ENCODE peak calls at places on chromosomes 1 and 21, in seven cellular contexts. J is transverse colon, L is K562, F is stomach, Y is suprapubic skin, Z is SK-N-SH, M is esophagus muscularis mucosa. Q is an unnamed sample.

GRCh38 chr1:212179394-212180076 is 105.7 kb upstream of the PPP2R5A start:
- DNase-seq in F (no peak), Y (no peak), M (no peak), J (no peak), L (no peak), Z (no peak), Q (no peak)

GRCh38 chr1:148379697-148380096 is 103.4 kb downstream of the PPIAL4G start:
- DNase-seq in J (no peak), F (no peak), L (no peak), Y (no peak), Z (no peak), M (no peak), Q (no peak)

GRCh38 chr1:99481391-99481996 is 164.4 kb upstream of the PALMD start:
- DNase-seq in Z (peak; percentile 30), F (no peak), L (peak; percentile 35), J (peak; percentile 23), Y (no peak), M (no peak), Q (no peak)

GRCh38 chr1:34460193-34460592 is 283.5 kb downstream of the C1orf94 start:
- DNase-seq in L (peak; percentile 60), Z (peak; percentile 37), Y (no peak), J (peak; percentile 47), M (no peak), F (peak; percentile 33), Q (no peak)

GRCh38 chr1:64495878-64496277 is 25.9 kb downstream of the CACHD1 start:
- DNase-seq in J (no peak), Z (no peak), M (no peak), Y (no peak), L (no peak), F (peak; percentile 76), Q (no peak)

GRCh38 chr1:212482352-212483153 is 49.8 kb downstream of the NENF start:
- DNase-seq in Z (no peak), Y (peak; percentile 13), F (no peak), J (peak; percentile 44), L (no peak), M (no peak), Q (no peak)

GRCh38 chr1:14853518-14853917 is 255.0 kb downstream of the KAZN start:
- DNase-seq in L (no peak), Y (no peak), M (no peak), F (no peak), J (no peak), Z (no peak), Q (no peak)

GRCh38 chr1:228646717-228647522 is 88.4 kb upstream of the RHOU start:
- DNase-seq in Y (no peak), J (peak; percentile 26), M (peak; percentile 88), L (no peak), F (peak; percentile 32), Z (peak; percentile 55), Q (no peak)

GRCh38 chr1:22216210-22216883 is 73.5 kb upstream of the WNT4 start:
- DNase-seq in Z (no peak), L (no peak), Y (no peak), M (no peak), F (no peak), J (no peak), Q (peak; percentile 30)

GRCh38 chr1:159653201-159653600 is 61.2 kb downstream of the CRP start:
- DNase-seq in L (no peak), Z (no peak), Y (no peak), F (no peak), J (no peak), M (no peak), Q (no peak)

GRCh38 chr1:77831976-77832695 is 52.7 kb downstream of the MIGA1 start:
- DNase-seq in L (no peak), J (no peak), M (no peak), F (no peak), Y (no peak), Z (no peak), Q (no peak)

GRCh38 chr1:19164274-19165015 is 45.6 kb downstream of the UBR4 start:
- DNase-seq in Y (no peak), L (no peak), F (no peak), Z (no peak), M (no peak), J (no peak), Q (no peak)

GRCh38 chr1:21799730-21800129 is 12.3 kb upstream of the LDLRAD2 start:
- DNase-seq in F (no peak), J (no peak), Y (no peak), Z (no peak), M (no peak), L (no peak), Q (no peak)

GRCh38 chr1:53478186-53478585 is 19.0 kb downstream of the DMRTB1 start:
- DNase-seq in F (no peak), Y (no peak), M (no peak), Z (no peak), L (no peak), J (no peak), Q (peak; percentile 21)

GRCh38 chr1:19738106-19738505 is 61.6 kb downstream of the TMCO4 start:
- DNase-seq in Z (no peak), J (no peak), Y (no peak), F (peak; percentile 74), L (no peak), M (no peak), Q (no peak)

GRCh38 chr1:153652795-153653507 is 5.6 kb upstream of the SNAPIN start:
- DNase-seq in Z (no peak), M (no peak), F (no peak), L (no peak), J (no peak), Y (peak; percentile 57), Q (peak; percentile 64)

GRCh38 chr1:180232521-180233043 is 2.5 kb downstream of the LHX4 start:
- DNase-seq in F (no peak), Z (no peak), L (no peak), J (no peak), Y (peak; percentile 42), M (no peak), Q (peak; percentile 46)

GRCh38 chr1:92211166-92211565 is 6.5 kb upstream of the C1orf146 start:
- DNase-seq in Y (no peak), F (no peak), Z (no peak), J (no peak), L (no peak), M (no peak), Q (no peak)

GRCh38 chr1:62263006-62263812 is 56.0 kb downstream of the KANK4 start:
- DNase-seq in L (no peak), Z (no peak), J (no peak), M (no peak), Y (no peak), F (no peak), Q (no peak)

GRCh38 chr1:53485478-53486394 is 26.5 kb downstream of the DMRTB1 start:
- DNase-seq in Y (no peak), F (peak; percentile 82), J (peak; percentile 72), Z (peak; percentile 92), M (peak; percentile 95), L (peak; percentile 85), Q (peak; percentile 85)

DNA sequence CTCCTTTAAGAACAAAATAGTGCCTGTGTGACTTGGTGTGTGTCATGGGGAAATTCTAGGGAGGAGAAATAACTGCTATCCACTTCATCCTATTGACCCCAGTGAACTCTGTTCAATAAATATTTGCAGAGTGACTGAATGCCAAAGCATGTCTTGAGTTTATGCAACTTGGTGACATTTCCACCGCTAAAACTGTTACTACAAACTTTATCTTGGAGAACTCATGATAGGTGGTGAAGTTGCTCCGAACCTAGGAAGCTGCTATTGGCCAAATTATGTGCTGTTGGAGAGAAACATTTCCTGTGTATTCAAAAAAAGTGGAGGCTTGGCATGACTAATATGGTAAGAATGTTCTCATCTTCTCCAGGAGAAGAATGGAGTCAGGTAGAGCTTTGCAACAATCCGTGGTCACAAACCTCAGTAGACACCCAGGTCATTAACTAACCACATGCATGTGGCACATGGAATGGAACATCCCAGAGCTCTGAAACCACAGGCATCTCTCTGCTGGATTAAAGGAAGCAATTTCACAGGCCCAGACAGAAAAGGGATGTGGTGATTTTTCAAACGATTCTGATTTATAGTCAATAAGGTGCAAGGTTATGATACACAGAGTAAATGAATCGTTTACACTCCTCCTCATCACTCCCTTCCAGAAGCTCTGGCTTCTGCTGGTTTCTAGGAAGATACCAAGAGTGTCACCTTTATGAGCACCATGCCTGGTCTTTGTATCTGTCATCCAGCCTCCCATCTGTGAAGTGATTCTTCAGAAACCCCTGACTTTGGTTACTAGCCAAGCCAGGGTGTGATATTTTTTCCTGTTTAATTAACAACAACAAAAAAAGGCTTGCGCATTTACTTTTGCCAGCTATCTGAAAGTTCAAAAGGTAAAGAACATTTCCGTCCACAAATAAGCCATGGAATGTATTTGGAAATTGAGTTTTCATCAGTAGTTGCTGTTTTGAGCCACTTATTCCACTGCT is 361.1 kb downstream of the TGFB2 start:
- DNase-seq in F (no peak), L (no peak), J (no peak), Z (no peak), Y (no peak), M (no peak), Q (no peak)
- TF ChIP-seq EP300 in F (no peak), L (no peak), J (no peak), Z (peak; percentile 88), Y (no peak), M (no peak), Q (no peak)

GRCh38 chr1:27520651-27521050 is 30.7 kb upstream of the WASF2 start:
- DNase-seq in F (no peak), Z (no peak), Y (no peak), L (no peak), J (no peak), M (no peak), Q (no peak)

GRCh38 chr1:27519341-27520258 is 29.6 kb upstream of the WASF2 start:
- DNase-seq in M (no peak), L (no peak), J (peak; percentile 36), F (no peak), Y (no peak), Z (peak; percentile 87), Q (no peak)

GRCh38 chr1:27522148-27522859 is 32.3 kb upstream of the WASF2 start:
- DNase-seq in Y (peak; percentile 87), Z (no peak), J (no peak), L (no peak), M (no peak), F (peak; percentile 74), Q (no peak)

GRCh38 chr1:27522860-27523665 is 33.1 kb upstream of the WASF2 start:
- DNase-seq in L (peak; percentile 73), F (no peak), Y (no peak), Z (no peak), J (no peak), M (no peak), Q (no peak)

GRCh38 chr1:27521336-27522147 is 31.6 kb upstream of the WASF2 start:
- DNase-seq in L (no peak), F (no peak), Z (no peak), J (no peak), M (no peak), Y (no peak), Q (no peak)
- TF ChIP-seq POLR2AphosphoS5 in L (no peak), F (no peak), Z (no peak), J (no peak), M (no peak), Y (no peak), Q (no peak)

DNA sequence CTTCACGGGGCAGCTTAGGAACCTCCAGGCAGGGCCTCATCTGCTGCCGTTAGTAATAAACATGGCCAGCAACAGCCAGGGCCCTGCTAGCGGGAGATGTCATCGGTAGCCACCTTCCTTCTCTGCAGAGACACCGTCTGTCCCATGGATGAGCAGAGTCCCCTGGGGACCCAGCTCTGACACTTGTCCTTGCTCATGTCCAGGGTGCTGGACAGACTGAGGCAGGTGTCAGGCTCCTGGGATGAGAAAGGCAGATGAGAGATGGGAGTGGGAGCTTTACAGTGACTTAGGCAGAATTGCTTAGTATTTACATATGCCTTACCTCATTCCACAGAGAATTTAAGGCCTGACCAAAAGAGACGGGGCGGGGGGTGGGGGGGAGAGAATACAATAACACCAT is 25.0 kb downstream of the CAPN2 start:
- DNase-seq in L (no peak), F (no peak), Z (no peak), M (no peak), J (no peak), Y (no peak), Q (no peak)
- H3K4me1 ChIP-seq in L (no peaks in the 10 kb centered on the region), F (peaks cover 79% of the 10 kb centered on the region), Z (peaks cover 17% of the 10 kb centered on the region), M (peaks cover 88% of the 10 kb centered on the region), J (peaks cover 29% of the 10 kb centered on the region), Y (peaks cover 57% of the 10 kb centered on the region), Q (peaks cover 43% of the 10 kb centered on the region)

GRCh38 chr21:14678987-14679574 is 133.0 kb upstream of the SAMSN1 start:
- DNase-seq in Z (no peak), F (no peak), J (peak; percentile 43), M (no peak), L (no peak), Y (no peak), Q (no peak)
- TF ChIP-seq EP300 in Z (no peak), F (no peak), J (no peak), M (no peak), L (no peak), Y (no peak), Q (no peak)